ENCODE peak calls at places on chromosome 17, in eight cellular contexts. K is upper lobe of left lung; A is natural killer cell; G is activated CD8-positive, alpha-beta T cell treated with anti-CD3 and anti-CD28 coated beads, Interleukin-2, amount 10 ng/mL, durations not matched to agents 7 days and 5 days; O is IMR-90; Q is activated T-cell treated with anti-CD3 and anti-CD28 coated beads, Interleukin-2, amount 50 U/mL, for 72 hours; H is foreskin keratinocyte; P is right lobe of liver. R is an unnamed sample.

GRCh38 chr17:56319531-56319930 is 166.3 kb downstream of the ANKFN1 start:
- ATAC-seq in K (peak; percentile 73), A (no peak), G (no peak), O (peak; percentile 79), Q (peak; percentile 55), H (peak; percentile 85), P (peak; percentile 78), R (peak; percentile 97)

GRCh38 chr17:65456368-65457151 is 104.9 kb downstream of the AXIN2 start:
- ATAC-seq in K (no peak), A (no peak), G (no peak), O (peak; percentile 11), Q (no peak), H (no peak), P (no peak), R (peak; percentile 36)

GRCh38 chr17:80773243-80773991 is 218.2 kb upstream of the CHMP6 start:
- ATAC-seq in K (no peak), A (peak; percentile 42), G (peak; percentile 53), O (peak; percentile 91), Q (peak; percentile 41), H (no peak), P (no peak), R (peak; percentile 69)

GRCh38 chr17:82854226-82854625 is 14.4 kb upstream of the ZNF750 start:
- ATAC-seq in K (no peak), A (no peak), G (no peak), O (no peak), Q (no peak), H (no peak), P (no peak), R (no peak)

GRCh38 chr17:76268015-76268749 is 3.0 kb downstream of the UBALD2 start:
- ATAC-seq in K (peak; percentile 13), A (no peak), G (peak; percentile 5), O (no peak), Q (peak; percentile 3), H (peak; percentile 10), P (peak; percentile 1), R (no peak)

GRCh38 chr17:49461580-49461979 is 33.5 kb upstream of the NGFR start:
- ATAC-seq in K (no peak), A (no peak), G (no peak), O (no peak), Q (no peak), H (no peak), P (no peak), R (no peak)

GRCh38 chr17:40509626-40510327 is 8.4 kb upstream of the TNS4 start:
- ATAC-seq in K (no peak), A (no peak), G (no peak), O (no peak), Q (no peak), H (peak; percentile 4), P (no peak), R (no peak)

GRCh38 chr17:49746791-49747490 is 17.0 kb downstream of the FAM117A start:
- ATAC-seq in K (no peak), A (peak; percentile 65), G (peak; percentile 62), O (no peak), Q (peak; percentile 28), H (no peak), P (no peak), R (no peak)

GRCh38 chr17:65455972-65456343 is 105.5 kb downstream of the AXIN2 start:
- ATAC-seq in K (peak; percentile 6), A (no peak), G (no peak), O (peak; percentile 70), Q (no peak), H (no peak), P (peak; percentile 79), R (peak; percentile 70)

GRCh38 chr17:74605361-74605760 is 13.3 kb upstream of the CD300LD start:
- ATAC-seq in K (no peak), A (no peak), G (no peak), O (peak; percentile 60), Q (no peak), H (peak; percentile 91), P (no peak), R (no peak)

R was measured in SK-N-SH treated with all-trans-retinoic acid at 6 μM for 48 hours.